ENCODE peak calls at places on chromosomes 5 and 9, in six cellular contexts. S is neuronal stem cell, K is H1, J is mesenchymal stem cell, X is IMR-90, I is trophoblast cell. T is an unnamed sample.

GRCh38 chr5:115170924-115171510 is 1.3 kb upstream of the TRIM36 start:
- DNase-seq in K (no peak), S (no peak), J (peak), X (no peak), I (peak), T (no peak)

GRCh38 chr5:122937914-122938313 is 92.5 kb downstream of the SNX24 start:
- DNase-seq in K (no peak), I (no peak), X (no peak), J (no peak), S (no peak), T (no peak)

GRCh38 chr5:117455236-117456233 is 880.9 kb upstream of the SEMA6A start:
- DNase-seq in X (no peak), J (no peak), S (no peak), I (peak), K (peak), T (peak)

GRCh38 chr5:53490747-53491146 is 10.3 kb downstream of the FST start:
- DNase-seq in I (no peak), K (no peak), J (peak), X (peak), S (no peak), T (no peak)

GRCh38 chr9:77856615-77857014 is 175.0 kb downstream of the GNAQ start:
- DNase-seq in I (peak), J (no peak), K (no peak), S (no peak), X (peak), T (no peak)

GRCh38 chr9:117000834-117001233 is 313.7 kb downstream of the TRIM32 start:
- DNase-seq in S (no peak), J (no peak), I (no peak), K (no peak), X (no peak), T (no peak)

GRCh38 chr9:34379334-34380033 is 2.8 kb upstream of the MYORG start:
- DNase-seq in S (peak), I (peak), X (peak), K (peak), J (peak), T (peak)

GRCh38 chr5:5422819-5423515 is 490 bp downstream of the ICE1 start:
- DNase-seq in S (no peak), X (no peak), I (peak), J (peak), K (no peak), T (no peak)

GRCh38 chr9:8857330-8858249 is 1058.0 kb upstream of the DMAC1 start:
- DNase-seq in S (peak), X (no peak), I (peak), K (peak), J (peak), T (peak)

GRCh38 chr5:122419195-122419894 is 107.3 kb downstream of the SNCAIP start:
- DNase-seq in K (no peak), J (no peak), X (no peak), I (peak), S (no peak), T (no peak)

GRCh38 chr5:42992035-42992570 is 48.0 kb downstream of the ANXA2R start:
- DNase-seq in S (no peak), J (peak), K (no peak), X (peak), I (peak), T (peak)

GRCh38 chr5:156929366-156929948 is 33.6 kb downstream of the TIMD4 start:
- DNase-seq in I (no peak), K (no peak), X (no peak), S (no peak), J (no peak), T (no peak)

GRCh38 chr5:74684900-74685851 is at the start of gene HEXB:
- DNase-seq in I (peak), J (peak), S (peak), X (peak), K (peak), T (peak)

GRCh38 chr5:51034501-51034900 is 348.7 kb upstream of the ISL1 start:
- DNase-seq in X (no peak), I (no peak), J (no peak), S (no peak), K (no peak), T (no peak)

GRCh38 chr5:152218694-152219093 is 186.4 kb downstream of the NMUR2 start:
- DNase-seq in I (peak), X (no peak), K (no peak), J (no peak), S (no peak), T (no peak)

GRCh38 chr9:137044502-137045177 is 1.3 kb downstream of the NPDC1 start:
- DNase-seq in X (no peak), S (no peak), I (no peak), K (no peak), J (no peak), T (no peak)

GRCh38 chr5:1973391-1974013 is 90.8 kb upstream of the IRX4 start:
- DNase-seq in J (no peak), S (peak), K (no peak), I (no peak), X (no peak), T (no peak)

GRCh38 chr5:79436224-79436623 is 77.7 kb downstream of the HOMER1 start:
- DNase-seq in K (no peak), S (no peak), I (peak), J (peak), X (peak), T (no peak)

GRCh38 chr5:151137067-151137825 is 20.3 kb downstream of the ANXA6 start:
- DNase-seq in J (no peak), X (no peak), K (no peak), I (no peak), S (no peak), T (no peak)

GRCh38 chr9:5493597-5494511 is 16.5 kb upstream of the PDCD1LG2 start:
- DNase-seq in K (no peak), I (no peak), S (no peak), J (peak), X (peak), T (no peak)

GRCh38 chr9:128947423-128948310 is at the start of the genes DOLK and NUP188:
- DNase-seq in I (peak), K (peak), J (peak), X (peak), S (peak), T (peak)

GRCh38 chr5:155655569-155655968 is 642.0 kb downstream of the KIF4B start:
- DNase-seq in K (no peak), X (no peak), I (no peak), J (no peak), S (no peak), T (no peak)

GRCh38 chr9:133579601-133580415 is 29.4 kb downstream of the FAM163B start:
- DNase-seq in J (no peak), X (no peak), I (no peak), K (no peak), S (no peak), T (no peak)

GRCh38 chr5:152170350-152170749 is 234.7 kb downstream of the NMUR2 start:
- DNase-seq in X (no peak), J (no peak), S (no peak), I (no peak), K (no peak), T (no peak)

GRCh38 chr5:9545959-9546851 is at the start of gene SEMA5A:
- DNase-seq in K (no peak), X (peak), I (peak), J (peak), S (peak), T (peak)

GRCh38 chr9:126854734-126855133 is 5.7 kb upstream of the ZBTB34 start:
- DNase-seq in K (no peak), I (peak), X (no peak), S (no peak), J (no peak), T (no peak)

GRCh38 chr9:136644593-136645342 is 17.9 kb upstream of the EGFL7 start:
- DNase-seq in J (peak), I (peak), S (peak), K (no peak), X (peak), T (peak)

GRCh38 chr9:96164268-96164683 is 137.7 kb downstream of the HSD17B3 start:
- DNase-seq in X (no peak), K (no peak), S (no peak), I (no peak), J (no peak), T (no peak)

GRCh38 chr5:115977988-115978387 is 15.7 kb downstream of the LVRN start:
- DNase-seq in K (no peak), S (no peak), I (peak), J (peak), X (peak), T (no peak)

GRCh38 chr5:1526681-1527131 is 2.9 kb upstream of the LPCAT1 start:
- DNase-seq in X (no peak), S (no peak), J (no peak), K (no peak), I (no peak), T (no peak)

GRCh38 chr5:138491669-138492551 is 26.6 kb downstream of the EGR1 start:
- DNase-seq in S (peak), J (peak), K (no peak), I (peak), X (peak), T (peak)

GRCh38 chr5:132591140-132591539 is 34.4 kb downstream of the RAD50 start:
- DNase-seq in X (peak), I (no peak), K (no peak), J (peak), S (no peak), T (no peak)

GRCh38 chr5:79076819-79077218 is 7.3 kb downstream of the BHMT2 start:
- DNase-seq in X (no peak), J (no peak), S (no peak), I (no peak), K (no peak), T (no peak)

GRCh38 chr9:105024529-105024928 is 96.6 kb upstream of the ABCA1 start:
- DNase-seq in S (no peak), X (no peak), J (no peak), K (no peak), I (no peak), T (no peak)

GRCh38 chr9:5843450-5844249 is 10.7 kb upstream of the ERMP1 start:
- DNase-seq in X (peak), K (no peak), I (no peak), J (peak), S (no peak), T (no peak)

GRCh38 chr5:137565450-137565849 is 66.3 kb upstream of the SPOCK1 start:
- DNase-seq in J (no peak), S (no peak), I (peak), X (peak), K (no peak), T (no peak)

DNA sequence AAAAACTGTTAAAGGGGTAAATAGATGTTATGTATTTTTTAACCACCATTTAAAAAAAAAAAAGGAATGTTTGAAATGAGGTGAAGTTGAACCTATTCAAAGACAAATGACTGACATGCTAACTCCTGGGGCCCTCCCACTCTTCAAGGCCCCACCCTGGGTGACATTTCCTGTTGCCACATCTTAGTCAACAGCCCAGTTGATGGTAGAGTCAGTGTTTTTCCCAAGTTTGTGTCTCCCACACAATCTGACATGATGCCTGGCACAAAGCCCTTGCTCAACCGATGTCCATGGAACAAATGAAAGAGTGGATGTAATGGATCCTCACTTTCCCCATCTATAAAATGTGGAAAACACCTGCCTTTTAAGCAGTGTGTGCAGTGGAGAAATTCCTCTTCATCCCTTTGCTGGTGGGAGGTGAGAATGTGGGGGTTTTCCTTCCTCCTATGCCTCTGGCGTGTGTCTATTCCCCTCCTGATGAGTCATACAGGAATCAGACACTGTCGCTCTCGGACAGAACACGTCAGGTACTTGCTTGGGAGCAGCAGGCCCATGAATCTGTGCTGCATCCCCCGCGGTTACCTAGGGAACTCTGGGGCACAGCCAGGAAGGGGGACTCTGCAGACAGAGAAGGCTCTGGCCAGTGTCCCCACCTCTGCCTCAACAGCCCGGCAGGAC is 13.7 kb upstream of the ADRA1B start:
- DNase-seq in X (peak), J (peak), K (no peak), I (peak), S (no peak), T (no peak)
- H3K4me2 ChIP-seq in X (no peak), J (no peak), K (no peak), I (no peak), S (no peak), T (no peak)

GRCh38 chr9:114401344-114401743 is 13.6 kb upstream of the AKNA start:
- DNase-seq in S (no peak), I (no peak), J (no peak), X (no peak), K (no peak), T (no peak)

GRCh38 chr9:114405294-114406034 is 17.7 kb upstream of the AKNA start:
- DNase-seq in K (no peak), S (peak), X (peak), J (peak), I (peak), T (peak)

GRCh38 chr9:114406441-114406840 is 18.7 kb upstream of the AKNA start:
- DNase-seq in X (no peak), K (no peak), J (no peak), I (no peak), S (no peak), T (no peak)

GRCh38 chr9:114403153-114403756 is 15.5 kb upstream of the AKNA start:
- DNase-seq in S (no peak), K (no peak), J (no peak), X (no peak), I (no peak), T (no peak)

GRCh38 chr9:114404531-114404930 is 16.7 kb upstream of the AKNA start:
- DNase-seq in J (no peak), X (no peak), S (no peak), I (no peak), K (no peak), T (no peak)
- H4K91ac ChIP-seq in J (no peak), X (peak), S (no peak), I (peak), K (no peak), T (no peak)

DNA sequence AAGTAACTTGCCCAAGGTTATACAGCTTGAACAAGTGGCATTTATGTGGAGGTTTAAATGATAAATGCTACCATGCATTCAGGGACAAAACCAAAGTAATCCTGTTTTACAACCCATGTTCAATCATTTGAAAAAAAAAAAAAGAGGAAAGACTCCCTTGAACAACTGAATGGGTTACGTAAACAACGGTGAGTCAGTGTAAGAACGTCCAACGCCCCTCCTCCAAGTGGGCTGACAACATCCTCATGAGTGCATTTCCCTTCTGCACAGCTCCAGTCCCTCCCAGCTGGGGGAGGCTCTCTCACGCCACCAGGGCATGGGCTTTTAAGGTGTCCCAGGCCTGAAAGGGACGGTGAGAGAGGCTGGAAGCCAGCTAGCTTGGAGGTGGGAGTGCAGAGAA is 90.0 kb downstream of the PRRT1B start:
- DNase-seq in K (peak), J (peak), S (no peak), X (peak), I (peak), T (peak)
- H3K4me2 ChIP-seq in K (no peak), J (no peak), S (no peak), X (no peak), I (no peak), T (no peak)

DNA sequence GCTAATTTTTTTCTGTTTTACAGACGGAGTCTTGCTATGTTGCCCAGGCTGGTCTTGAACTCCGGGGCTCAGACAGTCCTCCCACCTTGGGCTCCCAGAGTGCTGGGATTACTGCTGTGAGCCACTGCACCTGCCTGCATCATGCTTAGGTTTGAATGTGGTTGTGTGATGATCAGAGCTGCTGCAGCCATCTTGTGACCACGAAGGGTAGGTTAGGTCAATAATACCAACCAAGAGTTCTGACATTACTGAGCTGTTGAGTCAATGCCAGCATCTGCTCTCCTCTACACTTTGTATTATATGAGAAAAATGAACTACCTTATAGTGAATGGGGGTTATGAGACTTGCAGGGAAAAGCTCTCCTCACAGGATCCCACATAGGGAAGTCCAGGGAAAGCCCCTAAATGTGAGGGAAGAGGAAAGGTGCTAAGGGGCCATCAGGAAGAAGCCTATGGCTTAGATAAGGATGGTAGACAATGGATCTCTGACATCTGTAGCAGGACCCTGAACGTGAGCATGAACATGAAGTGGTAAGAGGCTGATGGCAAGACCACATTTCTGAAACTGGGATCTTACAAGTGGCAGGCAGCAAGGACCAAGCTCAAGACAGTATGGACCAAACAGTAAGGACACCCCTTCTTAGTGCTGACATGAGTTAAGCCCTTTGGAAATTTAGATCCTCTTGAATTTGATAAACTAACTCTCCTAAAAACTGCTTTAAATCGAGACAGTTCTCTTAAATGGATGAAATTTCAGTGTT is 75.7 kb upstream of the ZNF169 start:
- DNase-seq in J (no peak), S (no peak), K (no peak), I (no peak), X (no peak), T (no peak)
- H4K91ac ChIP-seq in J (no peak), S (no peak), K (no peak), I (no peak), X (no peak), T (no peak)

GRCh38 chr5:35884789-35885172 is 28.1 kb downstream of the IL7R start:
- DNase-seq in K (no peak), X (no peak), I (no peak), S (no peak), J (no peak), T (no peak)
- H3K4me2 ChIP-seq in K (no peak), X (no peak), I (no peak), S (no peak), J (no peak), T (no peak)

T was measured in H9.